ENCODE peak calls at places on chromosomes 3 and 15, in ten cellular contexts. M, U, N, X, F, I, D, O, B and Z are unnamed samples.

GRCh38 chr3:169863458-169863899 is 6.3 kb downstream of the LRRC31 start:
- DNase-seq in I (peak), X (peak), D (peak), M (no peak), F (peak), B (no peak), N (peak), O (peak), U (peak), Z (peak)

GRCh38 chr3:147297756-147298155 is 108.6 kb downstream of the ZIC4 start:
- DNase-seq in I (no peak), D (no peak), B (no peak), O (no peak), M (no peak), X (no peak), F (no peak), U (no peak), N (no peak), Z (no peak)

GRCh38 chr15:57235865-57236264 is 140.4 kb upstream of the CGNL1 start:
- DNase-seq in M (no peak), O (no peak), B (no peak), I (no peak), D (peak), U (no peak), N (no peak), F (peak), X (no peak), Z (peak)

GRCh38 chr15:90143176-90143655 is 40.9 kb upstream of the IDH2 start:
- DNase-seq in U (no peak), N (peak), X (peak), F (peak), I (peak), M (no peak), O (peak), D (peak), B (no peak), Z (no peak)

GRCh38 chr3:156792945-156793344 is 33.2 kb upstream of the LEKR1 start:
- DNase-seq in U (no peak), O (no peak), D (no peak), N (no peak), F (no peak), I (no peak), M (no peak), B (no peak), X (no peak), Z (no peak)

GRCh38 chr3:42849017-42849416 is 26.7 kb downstream of the CYP8B1 start:
- DNase-seq in D (no peak), X (no peak), F (no peak), M (peak), O (no peak), U (no peak), I (no peak), B (no peak), N (no peak), Z (no peak)

GRCh38 chr15:78979456-78980320 is 34.8 kb upstream of the CTSH start:
- DNase-seq in F (peak), N (peak), D (peak), X (peak), B (no peak), I (peak), O (peak), U (peak), M (no peak), Z (peak)

GRCh38 chr15:25368855-25369254 is 70.0 kb downstream of the UBE3A start:
- DNase-seq in M (no peak), F (no peak), O (no peak), D (no peak), N (no peak), I (no peak), U (no peak), X (no peak), B (no peak), Z (no peak)

GRCh38 chr3:156209631-156210336 is 89.4 kb downstream of the KCNAB1 start:
- DNase-seq in U (no peak), N (no peak), I (no peak), D (no peak), M (no peak), B (no peak), O (no peak), F (no peak), X (no peak), Z (no peak)

GRCh38 chr3:120102674-120103073 is 8.4 kb upstream of the GSK3B start:
- DNase-seq in B (no peak), M (no peak), D (no peak), I (no peak), N (no peak), F (peak), O (no peak), X (no peak), U (no peak), Z (no peak)

GRCh38 chr3:95437409-95437808 is 1374.5 kb downstream of the NSUN3 start:
- DNase-seq in O (no peak), U (no peak), X (no peak), D (no peak), M (no peak), F (no peak), I (no peak), B (no peak), N (no peak), Z (no peak)

GRCh38 chr3:101998256-101998926 is 149.1 kb downstream of the NFKBIZ start:
- DNase-seq in M (no peak), F (no peak), U (no peak), X (no peak), N (no peak), B (no peak), I (no peak), O (no peak), D (peak), Z (peak)

GRCh38 chr15:71591057-71591456 is 219.3 kb upstream of the NR2E3 start:
- DNase-seq in X (no peak), F (no peak), D (no peak), M (no peak), O (no peak), N (no peak), U (no peak), I (no peak), B (no peak), Z (no peak)

GRCh38 chr3:114319453-114319852 is 25.6 kb downstream of the TIGIT start:
- DNase-seq in D (peak), M (no peak), X (peak), N (no peak), I (peak), O (peak), F (peak), B (no peak), U (peak), Z (peak)

GRCh38 chr3:72661115-72661457 is 187.2 kb downstream of the SHQ1 start:
- DNase-seq in F (peak), X (peak), O (no peak), I (no peak), D (no peak), M (no peak), B (no peak), U (peak), N (no peak), Z (peak)

GRCh38 chr3:98692787-98693473 is 70.2 kb upstream of the ST3GAL6 start:
- DNase-seq in F (no peak), M (no peak), X (no peak), U (no peak), B (no peak), N (no peak), O (no peak), D (peak), I (no peak), Z (no peak)

GRCh38 chr3:123256256-123256655 is 54.5 kb downstream of the SEC22A start:
- DNase-seq in O (no peak), U (no peak), N (no peak), I (no peak), M (no peak), D (no peak), F (no peak), X (no peak), B (no peak), Z (no peak)

GRCh38 chr15:64356443-64357040 is 569 bp upstream of the CSNK1G1 start:
- DNase-seq in I (no peak), F (peak), D (no peak), O (no peak), B (no peak), M (no peak), N (no peak), X (peak), U (no peak), Z (peak)

GRCh38 chr3:177665122-177665808 is 468.0 kb upstream of the TBL1XR1 start:
- DNase-seq in N (no peak), U (no peak), D (no peak), F (no peak), O (no peak), M (no peak), X (no peak), I (no peak), B (no peak), Z (peak)

GRCh38 chr3:113431811-113432210 is 9.5 kb downstream of the CFAP44 start:
- DNase-seq in O (no peak), N (no peak), D (no peak), B (no peak), X (no peak), U (no peak), M (no peak), I (no peak), F (no peak), Z (no peak)